ENCODE peak calls at places on chromosomes 13 and 19, in eight cellular contexts. S is BE2C; V is HFFc6; A is Panc1; Y is Calu3; Z is lower lobe of right lung; X is CD8-positive, alpha-beta T cell; W is colonic mucosa. U is an unnamed sample.
A peak's percentile ranks its signal among the peaks of the same experiment; 100 is the strongest.

GRCh38 chr13:98368019-98368418 is 190.9 kb upstream of the RNF113B start:
- DNase-seq in S (no peak), V (no peak), A (no peak), Y (no peak), Z (no peak), X (no peak), W (no peak), U (no peak)

GRCh38 chr13:94674609-94675348 is 37.6 kb downstream of the SOX21 start:
- DNase-seq in S (peak; percentile 73), V (peak; percentile 11), A (peak; percentile 38), Y (peak; percentile 28), Z (no peak), X (no peak), W (peak; percentile 50), U (peak; percentile 57)

GRCh38 chr13:32036131-32036695 is 4.6 kb downstream of the FRY start:
- DNase-seq in S (no peak), V (no peak), A (no peak), Y (no peak), Z (no peak), X (no peak), W (peak; percentile 39), U (no peak)

GRCh38 chr13:48783181-48783630 is 129.5 kb downstream of the CYSLTR2 start:
- DNase-seq in S (peak; percentile 38), V (peak; percentile 97), A (peak; percentile 4), Y (peak; percentile 70), Z (peak; percentile 81), X (no peak), W (peak; percentile 67), U (peak; percentile 70)

GRCh38 chr19:54586397-54586796 is 7.0 kb upstream of the LILRA1 start:
- DNase-seq in S (no peak), V (no peak), A (no peak), Y (no peak), Z (no peak), X (no peak), W (no peak), U (no peak)

GRCh38 chr13:110711778-110712070 is 1.8 kb upstream of the ING1 start:
- DNase-seq in S (no peak), V (no peak), A (no peak), Y (no peak), Z (no peak), X (no peak), W (peak; percentile 44), U (peak; percentile 23)

GRCh38 chr13:101570410-101570809 is 117.9 kb downstream of the ITGBL1 start:
- DNase-seq in S (no peak), V (no peak), A (no peak), Y (no peak), Z (no peak), X (no peak), W (no peak), U (peak; percentile 72)

GRCh38 chr13:30312859-30313258 is 5.5 kb upstream of the KATNAL1 start:
- DNase-seq in S (no peak), V (no peak), A (no peak), Y (no peak), Z (no peak), X (no peak), W (no peak), U (no peak)

GRCh38 chr13:51246005-51246404 is 23.8 kb downstream of the FAM124A start:
- DNase-seq in S (peak; percentile 83), V (no peak), A (no peak), Y (no peak), Z (no peak), X (no peak), W (no peak), U (no peak)

GRCh38 chr13:112127564-112127963 is 60.6 kb downstream of the SOX1 start:
- DNase-seq in S (no peak), V (no peak), A (no peak), Y (no peak), Z (no peak), X (no peak), W (no peak), U (no peak)

GRCh38 chr13:21852043-21852442 is 181.2 kb downstream of the FGF9 start:
- DNase-seq in S (no peak), V (no peak), A (no peak), Y (no peak), Z (no peak), X (no peak), W (no peak), U (peak; percentile 58)

GRCh38 chr19:38451036-38451435 is 17.5 kb downstream of the RYR1 start:
- DNase-seq in S (no peak), V (no peak), A (no peak), Y (no peak), Z (no peak), X (no peak), W (no peak), U (no peak)

GRCh38 chr13:32426981-32427851 is 714 bp downstream of the N4BP2L1 start:
- DNase-seq in S (peak; percentile 50), V (no peak), A (no peak), Y (peak; percentile 6), Z (peak; percentile 76), X (peak; percentile 41), W (peak; percentile 52), U (no peak)

GRCh38 chr19:14127929-14128509 is 8.4 kb downstream of the ASF1B start:
- DNase-seq in S (no peak), V (no peak), A (no peak), Y (no peak), Z (peak; percentile 50), X (no peak), W (no peak), U (no peak)

GRCh38 chr19:4914736-4915501 is 5.6 kb downstream of the UHRF1 start:
- DNase-seq in S (peak; percentile 50), V (peak; percentile 76), A (no peak), Y (peak; percentile 81), Z (peak; percentile 62), X (peak; percentile 43), W (peak; percentile 93), U (peak; percentile 87)

GRCh38 chr19:49188626-49189200 is 31.1 kb downstream of the TRPM4 start:
- DNase-seq in S (no peak), V (no peak), A (no peak), Y (no peak), Z (peak; percentile 29), X (no peak), W (no peak), U (no peak)

GRCh38 chr13:96003304-96003703 is 49.9 kb downstream of the UGGT2 start:
- DNase-seq in S (no peak), V (peak; percentile 10), A (no peak), Y (no peak), Z (no peak), X (no peak), W (no peak), U (peak; percentile 11)

GRCh38 chr13:44576396-44577235 is 486 bp upstream of the TSC22D1 start:
- DNase-seq in S (peak; percentile 42), V (no peak), A (no peak), Y (peak; percentile 31), Z (peak; percentile 52), X (no peak), W (no peak), U (no peak)

GRCh38 chr19:858284-858683 is 1.2 kb upstream of the CFD start:
- DNase-seq in S (no peak), V (no peak), A (no peak), Y (no peak), Z (no peak), X (no peak), W (no peak), U (no peak)

GRCh38 chr13:108615241-108615640 is 14.2 kb upstream of the MYO16 start:
- DNase-seq in S (no peak), V (no peak), A (no peak), Y (no peak), Z (no peak), X (no peak), W (no peak), U (no peak)

GRCh38 chr13:99322297-99323103 is 15.3 kb upstream of the GPR183 start:
- DNase-seq in S (no peak), V (peak; percentile 87), A (no peak), Y (no peak), Z (no peak), X (no peak), W (no peak), U (peak; percentile 81)

GRCh38 chr13:99339736-99340392 is 32.7 kb upstream of the GPR183 start:
- DNase-seq in S (no peak), V (peak; percentile 27), A (no peak), Y (no peak), Z (no peak), X (no peak), W (no peak), U (peak; percentile 22)

GRCh38 chr19:54436031-54436523 is 12.9 kb upstream of the LENG8 start:
- DNase-seq in S (no peak), V (no peak), A (no peak), Y (no peak), Z (no peak), X (no peak), W (no peak), U (no peak)

GRCh38 chr19:10870955-10871603 is at the start of gene CARM1:
- DNase-seq in S (peak; percentile 100), V (peak; percentile 95), A (no peak), Y (peak; percentile 97), Z (peak; percentile 99), X (peak; percentile 99), W (peak; percentile 100), U (peak; percentile 84)
- TF ChIP-seq CTCF in S (peak; percentile 39), V (peak; percentile 78), A (peak; percentile 89), Y (peak; percentile 34), Z (peak; percentile 59), X (no peak), W (no peak), U (peak; percentile 73)

GRCh38 chr13:25062479-25062878 is 33.5 kb upstream of the PABPC3 start:
- DNase-seq in S (no peak), V (no peak), A (no peak), Y (no peak), Z (no peak), X (no peak), W (no peak), U (no peak)
- TF ChIP-seq CTCF in S (peak; percentile 25), V (peak; percentile 36), A (peak; percentile 26), Y (no peak), Z (no peak), X (no peak), W (no peak), U (no peak)

DNA sequence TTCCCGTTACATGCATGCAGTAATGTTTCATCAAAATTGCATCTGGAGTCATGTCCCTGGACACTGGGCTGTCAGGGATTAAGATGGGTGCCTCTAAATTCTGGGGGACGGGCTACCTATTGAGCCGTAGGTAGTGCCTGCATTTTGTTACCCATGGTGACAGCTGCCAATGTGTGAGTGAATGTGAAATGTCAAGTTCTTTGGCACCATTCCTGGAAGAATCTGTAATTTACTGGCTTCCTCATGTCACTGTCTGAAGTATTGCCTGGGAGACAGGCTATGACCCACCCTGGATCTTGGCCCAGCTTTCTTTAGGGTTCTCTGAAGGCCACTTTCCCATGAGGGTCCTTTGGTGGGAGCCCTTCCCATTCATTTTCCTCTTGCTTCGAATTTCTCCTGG is 266.1 kb downstream of the TSHZ3 start:
- DNase-seq in S (no peak), V (no peak), A (no peak), Y (no peak), Z (no peak), X (no peak), W (no peak), U (no peak)
- TF ChIP-seq CTCF in S (no peak), V (no peak), A (no peak), Y (no peak), Z (no peak), X (no peak), W (no peak), U (no peak)

DNA sequence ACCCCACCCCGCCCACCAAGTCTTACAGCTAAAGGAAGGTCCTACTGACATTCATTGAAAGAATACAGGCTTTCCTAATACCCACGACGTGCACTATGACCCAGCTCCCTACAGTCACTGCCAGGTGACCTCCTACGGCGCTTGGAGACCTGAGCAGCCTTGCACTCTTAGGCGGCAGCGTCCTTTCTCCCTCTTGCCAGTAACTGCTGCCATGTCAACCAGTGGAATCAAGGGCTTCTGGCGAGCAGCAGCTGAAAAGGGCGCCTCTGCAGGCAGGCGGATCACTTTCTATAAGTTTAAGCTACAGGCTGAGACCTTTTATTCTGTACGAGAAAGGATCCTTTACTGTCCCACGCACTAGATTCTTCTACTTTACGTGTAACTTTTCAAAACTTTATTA is 2.0 kb downstream of the KCTD12 start:
- DNase-seq in S (peak; percentile 61), V (no peak), A (no peak), Y (peak; percentile 2), Z (peak; percentile 68), X (no peak), W (peak; percentile 64), U (peak; percentile 38)
- TF ChIP-seq CTCF in S (peak; percentile 56), V (peak; percentile 29), A (no peak), Y (no peak), Z (peak; percentile 26), X (no peak), W (no peak), U (peak; percentile 40)

U was measured in bronchial epithelial cell.